ENCODE peak calls at places on chromosomes 12 and 14, in five cellular contexts. D, L, U, Z and C are unnamed samples.
A peak's percentile ranks its signal among the peaks of the same experiment; 100 is the strongest.

GRCh38 chr14:102323102-102323501 is 3.6 kb downstream of the ZNF839 start:
- DNase-seq in U (no peak), Z (no peak), D (peak; percentile 81), L (peak; percentile 79), C (peak; percentile 83)

GRCh38 chr12:80862606-80863005 is 75.1 kb downstream of the LIN7A start:
- DNase-seq in L (no peak), U (no peak), D (peak; percentile 61), Z (no peak), C (peak; percentile 7)

GRCh38 chr12:49955899-49956662 is 5.5 kb downstream of the AQP2 start:
- DNase-seq in U (no peak), L (no peak), Z (no peak), D (no peak), C (no peak)

GRCh38 chr14:104746951-104747481 is 5.9 kb upstream of the SIVA1 start:
- DNase-seq in Z (no peak), U (no peak), D (peak; percentile 55), L (no peak), C (peak; percentile 76)

GRCh38 chr12:50088577-50089335 is 3.6 kb downstream of the SMARCD1 start:
- DNase-seq in U (no peak), D (peak; percentile 46), L (peak; percentile 67), Z (no peak), C (peak; percentile 68)

GRCh38 chr14:94769413-94770250 is at the start of gene GSC:
- DNase-seq in L (peak; percentile 58), U (no peak), D (peak; percentile 5), Z (peak; percentile 81), C (peak; percentile 16)

GRCh38 chr14:59882957-59883356 is 12.4 kb upstream of the RTN1 start:
- DNase-seq in U (no peak), D (no peak), L (peak; percentile 29), Z (no peak), C (peak; percentile 5)

GRCh38 chr12:4286771-4287317 is 13.3 kb downstream of the CCND2 start:
- DNase-seq in D (no peak), L (no peak), Z (no peak), U (no peak), C (no peak)

GRCh38 chr12:58803893-58804292 is 116.4 kb downstream of the LRIG3 start:
- DNase-seq in D (peak; percentile 94), U (no peak), L (peak; percentile 31), Z (no peak), C (peak; percentile 87)

GRCh38 chr14:90388982-90389381 is 7.8 kb upstream of the CALM1 start:
- DNase-seq in Z (no peak), U (no peak), D (peak; percentile 47), L (no peak), C (no peak)

GRCh38 chr14:50060871-50061663 is 55.3 kb downstream of the VCPKMT start:
- DNase-seq in Z (no peak), L (peak; percentile 90), U (no peak), D (peak; percentile 95), C (peak; percentile 97)

GRCh38 chr12:104410786-104411185 is 46.0 kb upstream of the CHST11 start:
- DNase-seq in Z (no peak), U (no peak), D (peak; percentile 10), L (no peak), C (no peak)

GRCh38 chr12:51850933-51851244 is 2.4 kb upstream of the FIGNL2 start:
- DNase-seq in D (no peak), U (no peak), Z (no peak), L (no peak), C (no peak)

GRCh38 chr14:59352951-59353350 is 112.2 kb downstream of the GPR135 start:
- DNase-seq in L (peak; percentile 34), D (no peak), U (no peak), Z (no peak), C (no peak)

DNA sequence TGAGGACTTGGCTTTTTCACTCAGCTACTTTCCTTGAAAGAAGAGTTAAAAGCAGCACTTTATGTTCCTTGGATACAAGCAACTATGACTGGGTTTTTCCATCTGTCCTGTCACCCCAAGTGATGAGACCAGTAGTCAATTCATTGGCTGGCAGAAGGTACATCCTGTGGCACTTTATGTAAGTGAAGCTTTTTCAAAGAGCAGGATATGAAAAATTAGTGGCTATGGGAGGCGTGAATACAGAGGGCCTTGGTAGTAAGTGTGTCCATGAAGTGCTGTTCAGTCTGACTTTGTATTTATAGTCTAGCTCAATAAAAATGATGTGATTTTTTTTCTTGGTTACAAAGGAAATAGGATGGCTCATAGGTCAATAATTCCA is 68.8 kb downstream of the DRAM1 start:
- DNase-seq in D (no peak), L (no peak), Z (no peak), U (no peak), C (no peak)
- H3K36me3 ChIP-seq in D (no peaks in the 10 kb centered on the region), L (no peaks in the 10 kb centered on the region), Z (no peaks in the 10 kb centered on the region), U (no peaks in the 10 kb centered on the region), C (no peaks in the 10 kb centered on the region)

DNA sequence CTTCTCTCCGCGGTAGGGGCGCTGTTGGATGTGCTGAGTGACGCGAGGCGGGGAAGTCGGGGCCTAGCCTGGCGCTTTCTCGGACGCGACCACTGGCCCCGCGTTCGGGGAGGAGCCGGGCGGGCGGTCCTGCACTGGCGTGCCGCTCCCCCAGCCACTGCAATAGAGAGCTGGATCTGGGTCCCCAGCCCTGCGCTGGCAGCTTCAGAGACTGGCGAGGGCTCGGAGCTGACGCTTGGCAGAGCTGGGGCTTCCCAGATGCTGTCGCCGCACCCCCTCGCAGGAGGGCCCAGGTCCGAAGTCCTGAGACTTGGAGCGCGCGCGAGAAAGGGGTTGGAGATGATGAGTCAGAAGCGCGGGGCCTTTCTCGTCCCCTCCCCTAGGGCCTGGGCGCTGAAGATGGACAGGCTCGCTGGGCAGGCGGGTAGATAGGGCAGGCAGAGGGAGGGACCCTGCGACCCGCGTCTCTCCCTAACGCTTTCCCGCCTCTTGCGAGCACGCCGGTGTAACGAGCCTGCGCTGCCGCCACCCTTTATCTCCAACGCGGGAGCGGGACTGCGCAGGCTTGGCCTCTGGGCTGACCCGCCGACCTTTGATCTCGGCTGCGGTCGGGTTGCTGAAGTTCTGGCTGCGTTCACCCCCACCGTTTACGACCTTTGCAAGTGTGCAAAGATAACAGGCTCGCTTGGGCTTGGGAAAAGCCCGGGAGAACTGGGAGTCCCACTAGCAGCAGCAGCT is 3.0 kb downstream of the TMEM253 start:
- DNase-seq in L (peak; percentile 99), U (peak; percentile 95), D (peak; percentile 94), Z (peak; percentile 96), C (peak; percentile 98)
- H4K8ac ChIP-seq in L (no peak overlapping the region), U (no peak overlapping the region), D (peak overlapping the region; percentile 95), Z (peak overlapping the region; percentile 98), C (peak overlapping the region; percentile 99)

GRCh38 chr12:8637666-8638065 is 25.0 kb downstream of the MFAP5 start:
- DNase-seq in U (no peak), Z (no peak), D (no peak), L (no peak), C (no peak)

GRCh38 chr12:8637244-8637643 is 24.6 kb upstream of the AICDA start:
- DNase-seq in D (no peak), L (no peak), U (no peak), Z (no peak), C (no peak)

GRCh38 chr12:8639936-8640335 is 22.7 kb downstream of the MFAP5 start:
- DNase-seq in D (no peak), Z (no peak), L (peak; percentile 64), U (no peak), C (no peak)

GRCh38 chr12:8638951-8639350 is 23.7 kb downstream of the MFAP5 start:
- DNase-seq in U (no peak), Z (no peak), D (no peak), L (no peak), C (no peak)

DNA sequence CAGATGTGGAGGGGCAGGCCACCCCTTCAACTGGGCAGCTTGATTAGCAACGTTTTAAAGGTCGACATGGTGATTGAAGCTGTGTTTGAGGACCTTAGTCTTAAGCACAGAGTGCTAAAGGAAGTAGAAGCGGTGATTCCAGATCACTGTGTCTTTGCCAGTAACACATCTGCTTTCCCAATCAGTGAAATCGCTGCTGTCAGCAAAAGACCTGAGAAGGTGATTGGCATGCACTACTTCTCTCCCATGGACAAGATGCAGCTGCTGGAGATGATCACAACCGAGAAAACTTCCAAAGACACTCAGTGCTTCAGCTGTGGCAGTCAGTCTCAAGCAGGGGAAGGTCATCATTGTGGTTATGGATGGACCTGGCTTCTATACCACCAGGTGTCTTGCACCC is 23.9 kb upstream of the AICDA start:
- DNase-seq in D (no peak), L (peak; percentile 65), Z (no peak), U (no peak), C (no peak)
- H2BK5ac ChIP-seq in D (no peak overlapping the region), L (peak overlapping the region; percentile 93), Z (peak overlapping the region; percentile 69), U (no peak overlapping the region), C (no peak overlapping the region)

GRCh38 chr12:132786192-132786591 is 24.6 kb upstream of the ANKLE2 start:
- DNase-seq in U (no peak), L (no peak), Z (no peak), D (no peak), C (no peak)

GRCh38 chr12:132783917-132784531 is 22.4 kb upstream of the ANKLE2 start:
- DNase-seq in L (no peak), D (no peak), Z (no peak), U (no peak), C (peak; percentile 24)

GRCh38 chr12:132787877-132788276 is 26.2 kb upstream of the ANKLE2 start:
- DNase-seq in D (no peak), U (no peak), L (no peak), Z (no peak), C (no peak)

GRCh38 chr12:132781938-132782337 is 20.3 kb upstream of the ANKLE2 start:
- DNase-seq in U (no peak), L (no peak), D (no peak), Z (no peak), C (no peak)

GRCh38 chr12:132784580-132784979 is 22.9 kb upstream of the ANKLE2 start:
- DNase-seq in U (no peak), L (no peak), D (no peak), Z (no peak), C (no peak)
- H3K36me3 ChIP-seq in U (peaks cover 59% of the 10 kb centered on the region), L (peaks cover 33% of the 10 kb centered on the region), D (peaks cover 83% of the 10 kb centered on the region), Z (peaks cover 25% of the 10 kb centered on the region), C (peaks cover 90% of the 10 kb centered on the region)

GRCh38 chr12:53677612-53678133 is 1.8 kb upstream of the ATP5MC2 start:
- DNase-seq in L (no peak), Z (no peak), D (no peak), U (no peak), C (no peak)
- H4K8ac ChIP-seq in L (peak overlapping the region; percentile 98), Z (peak overlapping the region; percentile 66), D (peak overlapping the region; percentile 98), U (no peak overlapping the region), C (peak overlapping the region; percentile 94)

DNA sequence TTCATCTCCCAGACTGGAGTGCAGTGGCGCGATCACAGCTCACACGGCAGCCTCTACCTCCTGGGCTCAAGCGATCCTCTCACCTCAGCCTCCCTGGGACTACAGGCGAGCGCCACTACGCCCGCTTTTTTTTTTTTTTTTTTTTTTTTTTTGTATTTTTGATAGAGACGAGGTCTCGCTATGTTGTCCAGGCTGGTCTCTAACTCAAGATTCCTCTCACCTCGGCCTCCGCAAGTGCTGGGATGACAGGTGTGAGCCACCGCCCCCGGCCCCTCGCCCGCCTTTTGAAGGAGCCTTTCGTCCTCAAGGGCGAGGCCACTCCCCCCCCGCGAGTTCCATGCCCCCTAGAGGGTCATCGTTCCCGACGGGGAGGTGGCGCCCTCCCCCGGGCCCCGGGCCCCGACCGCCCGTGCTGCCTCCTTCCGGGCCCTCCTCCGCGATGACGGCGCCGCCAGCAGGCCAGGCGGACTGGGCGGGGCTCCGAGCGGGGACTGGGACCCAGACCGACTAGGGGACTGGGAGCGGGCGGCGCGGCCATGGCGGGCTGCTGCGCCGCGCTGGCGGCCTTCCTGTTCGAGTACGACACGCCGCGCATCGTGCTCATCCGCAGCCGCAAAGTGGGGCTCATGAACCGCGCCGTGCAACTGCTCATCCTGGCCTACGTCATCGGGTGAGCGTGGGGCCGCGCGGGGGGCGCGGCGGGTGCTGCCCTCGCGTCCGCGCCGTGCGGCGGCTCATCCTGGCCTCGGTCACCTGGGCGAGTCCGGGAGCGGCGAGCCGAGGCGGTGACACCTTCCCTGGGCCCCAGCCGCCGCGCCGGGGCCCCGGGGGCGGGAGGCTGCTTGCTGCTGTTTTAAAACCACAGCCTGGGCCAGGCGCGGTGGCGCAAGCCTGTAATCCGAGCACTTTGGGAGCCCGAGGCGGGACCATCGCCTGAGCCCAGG is at the start of gene P2RX4:
- DNase-seq in Z (peak; percentile 91), L (peak; percentile 90), D (peak; percentile 73), U (peak; percentile 71), C (peak; percentile 84)
- H2BK5ac ChIP-seq in Z (peak within 1 kb of the TSS; percentile 84), L (peak within 1 kb of the TSS; percentile 88), D (peak within 1 kb of the TSS; percentile 91), U (peak within 1 kb of the TSS; percentile 95), C (peak within 1 kb of the TSS; percentile 89)